ENCODE peak calls at places on chromosomes 11 and 22, in four cellular contexts. U, W, T and Y are unnamed samples.

GRCh38 chr11:25910090-25910489 is 421.8 kb upstream of the ANO3 start:
- DNase-seq in U (no peak), W (no peak), T (no peak), Y (no peak)

GRCh38 chr22:40434101-40434500 is 63.7 kb downstream of the SGSM3 start:
- DNase-seq in U (no peak), W (no peak), T (no peak), Y (no peak)

GRCh38 chr22:46069518-46070214 is 80.7 kb upstream of the PPARA start:
- DNase-seq in U (peak), W (peak), T (peak), Y (peak)

GRCh38 chr22:35893698-35894097 is 134.9 kb downstream of the RBFOX2 start:
- DNase-seq in U (no peak), W (peak), T (peak), Y (no peak)

GRCh38 chr11:47225552-47226137 is 10.9 kb downstream of the DDB2 start:
- DNase-seq in U (no peak), W (no peak), T (no peak), Y (no peak)

GRCh38 chr11:86990520-86990919 is 35.3 kb upstream of the FZD4 start:
- DNase-seq in U (peak), W (peak), T (no peak), Y (no peak)

GRCh38 chr22:20000246-20001081 is 16.2 kb downstream of the ARVCF start:
- DNase-seq in U (no peak), W (no peak), T (no peak), Y (peak)

GRCh38 chr11:1152316-1153104 is 5.2 kb upstream of the MUC5AC start:
- DNase-seq in U (peak), W (peak), T (no peak), Y (no peak)

GRCh38 chr22:24525416-24526037 is 29.4 kb downstream of the GUCD1 start:
- DNase-seq in U (peak), W (peak), T (peak), Y (peak)

GRCh38 chr11:117676501-117676900 is 120.5 kb downstream of the DSCAML1 start:
- DNase-seq in U (no peak), W (no peak), T (no peak), Y (no peak)

GRCh38 chr11:70016666-70017347 is 61.3 kb upstream of the ANO1 start:
- DNase-seq in U (peak), W (peak), T (no peak), Y (no peak)

GRCh38 chr11:83865636-83866461 is 579.7 kb upstream of the CCDC90B start:
- DNase-seq in U (peak), W (peak), T (no peak), Y (no peak)

GRCh38 chr11:74701351-74701750 is 29.9 kb downstream of the CHRDL2 start:
- DNase-seq in U (no peak), W (peak), T (peak), Y (no peak)

GRCh38 chr11:29527391-29527936 is 489.4 kb downstream of the KCNA4 start:
- DNase-seq in U (peak), W (peak), T (peak), Y (no peak)

GRCh38 chr11:8682219-8683114 is at the start of the genes RPL27A and TRIM66:
- DNase-seq in U (peak), W (peak), T (peak), Y (peak)

GRCh38 chr22:49417833-49418232 is 409.8 kb downstream of the BRD1 start:
- DNase-seq in U (no peak), W (no peak), T (no peak), Y (no peak)

GRCh38 chr22:46613606-46613997 is 6.6 kb upstream of the GRAMD4 start:
- DNase-seq in U (no peak), W (peak), T (peak), Y (no peak)

GRCh38 chr11:132033051-132033450 is 662.6 kb downstream of the NTM start:
- DNase-seq in U (no peak), W (peak), T (no peak), Y (no peak)

GRCh38 chr11:62923634-62924411 is 2.7 kb upstream of the CHRM1 start:
- DNase-seq in U (no peak), W (no peak), T (peak), Y (no peak)

GRCh38 chr22:30809086-30809485 is 114.4 kb downstream of the OSBP2 start:
- DNase-seq in U (peak), W (no peak), T (no peak), Y (no peak)

GRCh38 chr11:19595840-19596751 is 116.5 kb upstream of the NAV2 start:
- DNase-seq in U (peak), W (peak), T (no peak), Y (no peak)
- H3K4me3 ChIP-seq in U (no peak), W (no peak), T (no peak), Y (no peak)

GRCh38 chr11:94129505-94130335 is 1.1 kb downstream of the PANX1 start:
- DNase-seq in U (peak), W (no peak), T (peak), Y (no peak)

GRCh38 chr11:94132152-94132558 is 3.5 kb downstream of the PANX1 start:
- DNase-seq in U (peak), W (peak), T (no peak), Y (no peak)

GRCh38 chr11:94128746-94129504 is at the start of gene PANX1:
- DNase-seq in U (peak), W (peak), T (peak), Y (peak)

GRCh38 chr11:94131363-94132115 is 2.9 kb downstream of the PANX1 start:
- DNase-seq in U (no peak), W (peak), T (no peak), Y (peak)

GRCh38 chr11:94130589-94131362 is 2.1 kb downstream of the PANX1 start:
- DNase-seq in U (peak), W (peak), T (no peak), Y (peak)
- H3K4me3 ChIP-seq in U (peak), W (peak), T (peak), Y (no peak)

DNA sequence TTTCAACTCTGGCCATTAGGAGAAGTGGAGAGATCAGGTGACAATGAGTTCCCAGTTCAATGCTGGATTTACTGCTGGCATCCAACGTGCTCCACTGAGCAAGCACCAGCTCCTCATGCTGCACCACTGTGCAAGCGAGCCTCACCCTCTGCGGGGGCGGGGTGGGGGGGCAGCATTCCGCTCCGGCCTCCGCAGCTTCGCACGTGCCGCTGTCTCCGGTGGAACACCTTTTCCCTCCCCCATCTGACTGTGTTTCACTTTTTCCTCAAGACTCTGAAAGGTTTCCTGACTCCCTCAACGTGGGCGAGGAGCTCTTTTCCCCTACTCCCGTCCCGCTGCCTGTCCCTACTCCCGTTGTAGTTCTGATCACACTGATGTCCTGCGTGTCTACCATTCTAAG is 835 bp upstream of the RHOD start:
- DNase-seq in U (no peak), W (peak), T (no peak), Y (peak)
- H3K4me3 ChIP-seq in U (peak), W (peak), T (no peak), Y (no peak)

DNA sequence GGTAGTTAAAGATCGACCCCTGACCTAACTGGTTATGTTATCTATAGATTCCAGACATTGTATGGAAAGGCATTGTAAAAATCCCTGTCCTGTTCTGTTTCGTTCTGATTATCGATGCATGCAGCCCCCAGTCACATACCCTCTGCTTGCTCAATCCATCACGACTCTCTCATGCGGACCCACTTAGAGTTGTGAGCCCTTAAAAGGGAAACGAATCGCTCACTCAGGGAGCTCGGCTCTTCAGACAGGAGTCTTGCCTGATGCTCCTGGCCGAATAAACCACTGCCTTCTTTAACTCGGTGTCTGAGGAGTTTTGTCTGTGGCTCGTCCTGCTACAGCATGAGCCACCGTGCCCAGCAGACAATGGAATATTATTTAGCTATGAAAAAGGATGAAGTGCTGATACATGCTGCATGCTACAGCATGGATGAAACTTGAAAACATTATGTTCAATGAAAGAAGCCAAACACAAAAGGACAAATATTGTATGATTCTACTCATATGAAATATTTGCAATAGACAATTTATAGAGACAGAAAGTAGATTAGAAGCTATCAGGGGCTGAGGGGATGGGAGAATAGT is 12.0 kb upstream of the LGALS2 start:
- DNase-seq in U (no peak), W (no peak), T (no peak), Y (no peak)
- H3K4me3 ChIP-seq in U (no peak), W (no peak), T (peak), Y (no peak)

GRCh38 chr11:125398475-125398874 is 97.6 kb downstream of the FEZ1 start:
- DNase-seq in U (no peak), W (no peak), T (no peak), Y (no peak)
- H3K4me3 ChIP-seq in U (no peak), W (no peak), T (no peak), Y (no peak)

DNA sequence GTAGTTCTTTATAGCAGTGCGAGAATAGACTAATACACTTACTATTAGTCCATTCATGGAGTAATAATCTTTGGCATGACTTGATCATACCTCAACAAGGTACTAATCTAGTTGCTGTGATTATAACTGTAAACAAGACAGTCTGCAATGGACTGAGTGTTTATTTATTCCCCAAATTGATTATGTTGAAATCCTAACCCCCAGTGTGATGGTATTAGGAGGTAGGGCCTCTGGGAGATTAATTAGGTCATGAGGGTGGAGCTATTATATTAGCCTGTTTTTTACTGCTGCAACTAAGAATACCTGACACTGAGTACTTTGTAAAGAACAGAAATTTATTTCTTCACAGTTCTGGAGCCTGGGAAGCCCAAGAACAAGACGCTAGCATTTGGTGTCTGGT is 30.9 kb upstream of the CSNK2A3 start:
- DNase-seq in U (no peak), W (no peak), T (no peak), Y (no peak)
- H3K4me3 ChIP-seq in U (no peak), W (no peak), T (no peak), Y (no peak)

DNA sequence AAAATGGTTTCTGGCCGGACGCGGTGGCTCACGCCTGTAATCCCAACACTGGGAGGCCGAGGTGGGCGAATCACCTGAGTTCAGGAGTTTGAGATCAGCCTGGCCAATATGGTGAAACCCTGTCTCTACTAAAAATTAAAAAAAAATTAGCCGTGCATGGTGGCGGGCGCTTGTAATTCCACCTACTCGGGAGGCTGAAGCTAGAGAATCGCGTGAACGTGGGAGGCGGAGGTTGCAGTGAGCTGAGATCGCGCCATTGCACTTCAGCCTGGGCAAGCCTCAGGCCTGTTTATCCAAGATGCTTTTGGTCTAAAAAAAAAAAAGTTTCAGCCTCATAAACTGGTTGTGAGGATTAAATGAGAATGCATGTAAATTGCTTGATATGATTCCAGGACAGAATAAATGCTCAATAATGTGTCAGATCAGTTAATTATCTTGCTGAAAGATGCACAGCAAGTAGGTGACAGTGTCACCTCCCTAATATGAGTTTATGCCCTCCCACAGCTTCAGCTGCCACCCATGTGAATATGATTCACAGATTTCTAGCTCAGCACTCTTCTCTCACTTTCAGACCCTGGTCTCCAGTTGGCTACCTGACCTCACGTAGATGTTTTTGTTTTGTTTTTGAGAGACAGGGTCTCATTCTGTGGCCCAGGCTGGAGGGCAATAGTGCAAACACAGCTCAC is 1.1 kb upstream of the ALG8 start:
- DNase-seq in U (no peak), W (no peak), T (peak), Y (no peak)
- H3K4me3 ChIP-seq in U (peak), W (no peak), T (peak), Y (no peak)

GRCh38 chr11:61564936-61565696 is 15.8 kb downstream of the SYT7 start:
- DNase-seq in U (no peak), W (no peak), T (no peak), Y (no peak)

GRCh38 chr11:61571869-61572268 is 9.0 kb downstream of the SYT7 start:
- DNase-seq in U (no peak), W (no peak), T (no peak), Y (no peak)

GRCh38 chr11:61569701-61570100 is 11.2 kb downstream of the SYT7 start:
- DNase-seq in U (no peak), W (no peak), T (no peak), Y (no peak)

GRCh38 chr11:61571337-61571736 is 9.5 kb downstream of the SYT7 start:
- DNase-seq in U (no peak), W (no peak), T (no peak), Y (no peak)

GRCh38 chr11:61567286-61568061 is 13.4 kb downstream of the SYT7 start:
- DNase-seq in U (peak), W (peak), T (peak), Y (peak)
- H3K4me3 ChIP-seq in U (no peak), W (no peak), T (no peak), Y (no peak)